ENCODE peak calls at places on chromosomes 3 and 15, in six cellular contexts. H is tibial artery, J is HTR-8/SVneo, D is NCI-H1436, T is endothelial cell, Z is Caki2. M is an unnamed sample.

GRCh38 chr3:135460273-135460672 is 505.3 kb upstream of the PPP2R3A start:
- DNase-seq in H (no peak), J (no peak), D (no peak), T (no peak), Z (no peak), M (no peak)

GRCh38 chr15:75235760-75236729 is 22.1 kb upstream of the GOLGA6C start:
- DNase-seq in H (peak), J (no peak), D (no peak), T (no peak), Z (no peak), M (no peak)

GRCh38 chr15:99683000-99683670 is 50.1 kb downstream of the LYSMD4 start:
- DNase-seq in H (no peak), J (no peak), D (no peak), T (no peak), Z (no peak), M (no peak)

GRCh38 chr15:78308422-78309021 is 9.1 kb upstream of the SKIC8 start:
- DNase-seq in H (peak), J (peak), D (peak), T (peak), Z (peak), M (peak)

GRCh38 chr3:89364309-89364708 is 256.9 kb downstream of the EPHA3 start:
- DNase-seq in H (no peak), J (no peak), D (no peak), T (no peak), Z (no peak), M (no peak)

GRCh38 chr3:78732893-78733292 is 1034.9 kb downstream of the ROBO1 start:
- DNase-seq in H (no peak), J (no peak), D (no peak), T (no peak), Z (no peak), M (no peak)

GRCh38 chr3:89360155-89360554 is 252.7 kb downstream of the EPHA3 start:
- DNase-seq in H (no peak), J (no peak), D (no peak), T (no peak), Z (no peak), M (no peak)

GRCh38 chr3:161310649-161311423 is 60.5 kb downstream of the SPTSSB start:
- DNase-seq in H (no peak), J (no peak), D (no peak), T (no peak), Z (no peak), M (no peak)

GRCh38 chr15:69511015-69511414 is 58.4 kb downstream of the RPLP1 start:
- DNase-seq in H (no peak), J (no peak), D (no peak), T (no peak), Z (no peak), M (no peak)

GRCh38 chr3:27312044-27312668 is 57.0 kb downstream of the NEK10 start:
- DNase-seq in H (no peak), J (peak), D (peak), T (peak), Z (peak), M (no peak)

GRCh38 chr3:40731445-40731844 is 206.7 kb downstream of the ZNF621 start:
- DNase-seq in H (no peak), J (no peak), D (no peak), T (no peak), Z (no peak), M (no peak)

GRCh38 chr3:25386686-25387271 is 41.3 kb upstream of the RARB start:
- DNase-seq in H (no peak), J (no peak), D (no peak), T (no peak), Z (no peak), M (no peak)

GRCh38 chr3:16134173-16134928 is 40.1 kb upstream of the GALNT15 start:
- DNase-seq in H (no peak), J (no peak), D (no peak), T (no peak), Z (no peak), M (no peak)